ENCODE peak calls at places on chromosomes 7 and 10, in nine cellular contexts. L is astrocyte of the spinal cord, U is upper lobe of right lung, R is body of pancreas, W is tibial artery, G is stomach, B is kidney, C is GM06990, Y is Peyer's patch. O is an unnamed sample.

GRCh38 chr10:73247509-73248258 is 629 bp upstream of the DNAJC9 start:
- DNase-seq in L (no peak), Y (no peak), R (no peak), G (no peak), U (no peak), B (no peak), C (peak; percentile 8), W (no peak), O (peak; percentile 42)

GRCh38 chr10:35070521-35070920 is 19.6 kb downstream of the CUL2 start:
- DNase-seq in Y (no peak), G (no peak), W (no peak), U (no peak), C (no peak), B (no peak), R (no peak), L (no peak), O (no peak)

GRCh38 chr10:3992374-3993178 is 207.6 kb upstream of the KLF6 start:
- DNase-seq in R (no peak), L (no peak), C (no peak), U (no peak), W (no peak), G (no peak), Y (no peak), B (no peak), O (no peak)

GRCh38 chr10:24642921-24643678 is 80.6 kb downstream of the ARHGAP21 start:
- DNase-seq in W (no peak), L (peak; percentile 83), Y (no peak), R (peak; percentile 16), B (no peak), C (no peak), U (no peak), G (no peak), O (peak; percentile 40)

GRCh38 chr7:113289140-113289740 is 170.9 kb upstream of the SMIM30 start:
- DNase-seq in B (no peak), G (no peak), C (no peak), U (no peak), R (peak; percentile 21), Y (no peak), W (no peak), L (peak; percentile 44), O (peak; percentile 26)

GRCh38 chr10:128043259-128044045 is 82.8 kb downstream of the MKI67 start:
- DNase-seq in G (no peak), R (no peak), C (no peak), L (no peak), B (peak; percentile 37), U (no peak), Y (no peak), W (no peak), O (no peak)

GRCh38 chr7:81534446-81534845 is 235.4 kb downstream of the HGF start:
- DNase-seq in R (no peak), C (no peak), G (no peak), L (no peak), W (no peak), B (no peak), U (no peak), Y (no peak), O (no peak)

GRCh38 chr10:5199398-5199797 is 2.8 kb downstream of the AKR1C4 start:
- DNase-seq in R (peak; percentile 11), G (no peak), Y (no peak), W (no peak), C (no peak), U (no peak), B (no peak), L (no peak), O (no peak)

GRCh38 chr10:97919012-97919411 is 69.4 kb downstream of the GOLGA7B start:
- DNase-seq in W (no peak), R (no peak), G (no peak), B (no peak), Y (no peak), U (no peak), L (no peak), C (no peak), O (no peak)

GRCh38 chr10:6136215-6137201 is 47.7 kb downstream of the RBM17 start:
- DNase-seq in B (peak; percentile 57), G (no peak), Y (no peak), R (no peak), C (peak; percentile 72), W (no peak), L (peak; percentile 68), U (no peak), O (peak; percentile 81)

GRCh38 chr7:45682358-45682735 is 108.2 kb downstream of the ADCY1 start:
- DNase-seq in B (no peak), R (no peak), G (peak; percentile 17), W (no peak), Y (no peak), L (no peak), C (no peak), U (peak; percentile 34), O (no peak)

GRCh38 chr7:150950496-150951180 is 27.5 kb downstream of the KCNH2 start:
- DNase-seq in R (no peak), W (no peak), U (peak; percentile 56), Y (no peak), C (no peak), B (peak; percentile 69), L (no peak), G (no peak), O (no peak)

GRCh38 chr7:137127058-137127457 is 216.5 kb downstream of the PTN start:
- DNase-seq in C (no peak), R (no peak), B (no peak), G (no peak), L (no peak), W (no peak), Y (no peak), U (no peak), O (no peak)

GRCh38 chr7:137130751-137131158 is 212.8 kb downstream of the PTN start:
- DNase-seq in Y (no peak), B (no peak), R (no peak), L (peak; percentile 83), G (no peak), C (no peak), W (no peak), U (no peak), O (no peak)

GRCh38 chr7:137129025-137129424 is 214.5 kb downstream of the PTN start:
- DNase-seq in B (no peak), C (no peak), G (no peak), Y (no peak), W (no peak), L (no peak), U (no peak), R (no peak), O (no peak)

GRCh38 chr7:137122145-137122544 is 221.4 kb downstream of the PTN start:
- DNase-seq in C (no peak), R (no peak), W (no peak), B (no peak), U (no peak), Y (no peak), G (no peak), L (no peak), O (no peak)

GRCh38 chr7:137127806-137128205 is 215.7 kb downstream of the PTN start:
- DNase-seq in G (no peak), C (no peak), L (no peak), B (no peak), W (no peak), U (no peak), R (no peak), Y (no peak), O (no peak)
- TF ChIP-seq CTCF in G (no peak), C (no peak), L (no peak), B (no peak), W (no peak), U (no peak), R (no peak), Y (no peak), O (no peak)

GRCh38 chr7:105584165-105584564 is 2.9 kb upstream of the EFCAB10 start:
- DNase-seq in B (no peak), C (no peak), Y (no peak), R (no peak), G (no peak), W (no peak), L (no peak), U (no peak), O (no peak)

GRCh38 chr7:105583061-105583460 is 1.8 kb upstream of the EFCAB10 start:
- DNase-seq in G (no peak), R (no peak), U (no peak), L (no peak), W (no peak), B (no peak), C (no peak), Y (no peak), O (no peak)

GRCh38 chr7:105580022-105580740 is 1.1 kb downstream of the EFCAB10 start:
- DNase-seq in W (no peak), R (no peak), C (no peak), L (no peak), B (no peak), U (no peak), G (no peak), Y (no peak), O (no peak)

GRCh38 chr7:105578496-105578895 is 2.8 kb downstream of the EFCAB10 start:
- DNase-seq in G (no peak), B (no peak), R (no peak), C (no peak), Y (no peak), W (no peak), U (no peak), L (no peak), O (no peak)

GRCh38 chr7:105581066-105581811 is at the start of gene EFCAB10:
- DNase-seq in R (peak; percentile 71), C (peak; percentile 65), G (peak; percentile 70), B (peak; percentile 88), U (peak; percentile 91), Y (peak; percentile 40), W (no peak), L (peak; percentile 60), O (peak; percentile 79)
- TF ChIP-seq CTCF in R (no peak), C (no peak), G (no peak), B (peak; percentile 10), U (no peak), Y (no peak), W (no peak), L (peak; percentile 6), O (no peak)

DNA sequence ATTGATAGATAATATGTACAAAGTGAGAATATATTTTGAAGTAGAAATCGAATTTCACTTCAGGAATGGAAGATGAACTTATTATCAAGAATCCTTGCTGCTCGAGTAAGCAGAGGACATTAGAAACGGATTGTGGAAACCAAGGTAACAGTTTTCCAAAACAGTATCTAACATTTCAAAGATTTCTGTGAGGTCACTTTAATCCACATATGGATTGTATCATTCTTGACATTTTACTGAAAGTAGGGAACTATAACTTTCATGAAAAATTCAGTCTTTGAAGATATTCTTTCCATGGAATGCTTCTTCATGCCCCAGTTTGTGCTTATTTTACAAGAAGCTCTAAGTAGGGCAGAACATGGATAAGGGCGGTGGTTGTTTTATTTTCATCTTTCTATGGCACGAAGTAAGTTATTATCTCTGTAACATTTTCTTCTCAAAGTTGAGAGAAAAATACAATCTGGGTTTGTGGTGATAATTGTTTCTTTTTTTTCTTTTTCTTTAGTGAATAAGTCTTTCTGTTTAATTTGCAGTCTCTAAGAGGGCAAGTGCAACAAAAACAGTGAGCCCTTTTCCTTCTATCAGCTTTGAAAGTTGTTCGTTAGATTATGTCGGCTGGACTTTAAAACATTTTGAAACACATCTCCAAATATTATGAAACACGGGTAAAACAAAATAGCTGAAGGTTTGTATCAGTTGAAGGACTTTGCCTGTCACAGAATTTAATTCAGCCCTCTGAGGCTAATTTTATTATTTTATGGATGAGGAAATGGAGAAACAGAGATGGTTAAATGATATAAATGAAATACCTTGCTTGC is 85.5 kb downstream of the AGMO start:
- DNase-seq in B (no peak), G (no peak), L (no peak), R (no peak), Y (no peak), W (no peak), U (no peak), C (no peak), O (no peak)
- TF ChIP-seq CTCF in B (no peak), G (no peak), L (no peak), R (no peak), Y (no peak), W (no peak), U (no peak), C (no peak), O (no peak)

GRCh38 chr10:17375936-17376584 is 78.3 kb downstream of the ST8SIA6 start:
- DNase-seq in U (no peak), C (peak; percentile 3), L (no peak), G (no peak), Y (no peak), R (no peak), B (no peak), W (no peak), O (peak; percentile 13)
- TF ChIP-seq CTCF in U (peak; percentile 24), C (peak; percentile 88), L (peak; percentile 57), G (no peak), Y (no peak), R (no peak), B (no peak), W (no peak), O (peak; percentile 66)